ENCODE peak calls at places on chromosomes 2 and 18, in five cellular contexts. One of them, this sample, is unnamed.

GRCh38 chr2:65530547-65531320 is 98.3 kb upstream of the SPRED2 start:
- DNase-seq in neural crest cell: no peak
- DNase-seq in NCI-H1694: no peak
- DNase-seq in T-helper 2 cell: no peak
- DNase-seq in GM20000: no peak
- DNase-seq in this sample: no peak

GRCh38 chr2:57602738-57603137 is 443.9 kb upstream of the VRK2 start:
- DNase-seq in T-helper 2 cell: no peak
- DNase-seq in neural crest cell: no peak
- DNase-seq in NCI-H1694: no peak
- DNase-seq in GM20000: no peak
- DNase-seq in this sample: no peak

GRCh38 chr18:55421612-55422381 is 166.2 kb downstream of the TCF4 start:
- DNase-seq in GM20000: no peak
- DNase-seq in T-helper 2 cell: no peak
- DNase-seq in neural crest cell: no peak
- DNase-seq in NCI-H1694: peak
- DNase-seq in this sample: no peak

GRCh38 chr18:3998698-3999333 is 456.3 kb downstream of the DLGAP1 start:
- DNase-seq in T-helper 2 cell: no peak
- DNase-seq in NCI-H1694: peak
- DNase-seq in neural crest cell: peak
- DNase-seq in GM20000: peak
- DNase-seq in this sample: peak

GRCh38 chr2:232097260-232097659 is 135.7 kb downstream of the DIS3L2 start:
- DNase-seq in neural crest cell: no peak
- DNase-seq in GM20000: no peak
- DNase-seq in NCI-H1694: no peak
- DNase-seq in T-helper 2 cell: no peak
- DNase-seq in this sample: no peak

GRCh38 chr2:144683955-144684354 is 164.0 kb upstream of the ZEB2 start:
- DNase-seq in T-helper 2 cell: no peak
- DNase-seq in GM20000: no peak
- DNase-seq in neural crest cell: no peak
- DNase-seq in NCI-H1694: no peak
- DNase-seq in this sample: no peak

GRCh38 chr2:127658641-127659407 is 12.9 kb downstream of the GPR17 start:
- DNase-seq in neural crest cell: no peak
- DNase-seq in T-helper 2 cell: no peak
- DNase-seq in GM20000: no peak
- DNase-seq in NCI-H1694: no peak
- DNase-seq in this sample: no peak

GRCh38 chr2:23497063-23497462 is 112.1 kb downstream of the KLHL29 start:
- DNase-seq in T-helper 2 cell: no peak
- DNase-seq in NCI-H1694: no peak
- DNase-seq in GM20000: no peak
- DNase-seq in neural crest cell: no peak
- DNase-seq in this sample: no peak

GRCh38 chr2:102520009-102520408 is 47.0 kb downstream of the SLC9A4 start:
- DNase-seq in NCI-H1694: no peak
- DNase-seq in neural crest cell: no peak
- DNase-seq in GM20000: peak
- DNase-seq in T-helper 2 cell: no peak
- DNase-seq in this sample: peak

GRCh38 chr2:20514596-20515269 is 67.9 kb downstream of the RHOB start:
- DNase-seq in NCI-H1694: no peak
- DNase-seq in neural crest cell: no peak
- DNase-seq in GM20000: no peak
- DNase-seq in T-helper 2 cell: no peak
- DNase-seq in this sample: peak

GRCh38 chr2:17057109-17058017 is 391.7 kb upstream of the CYRIA start:
- DNase-seq in NCI-H1694: no peak
- DNase-seq in neural crest cell: no peak
- DNase-seq in GM20000: no peak
- DNase-seq in T-helper 2 cell: no peak
- DNase-seq in this sample: no peak

GRCh38 chr2:105243961-105244360 is 2.4 kb downstream of the GPR45 start:
- DNase-seq in GM20000: no peak
- DNase-seq in T-helper 2 cell: no peak
- DNase-seq in NCI-H1694: no peak
- DNase-seq in neural crest cell: peak
- DNase-seq in this sample: peak

GRCh38 chr2:230701308-230701707 is 11.3 kb upstream of the CAB39 start:
- DNase-seq in T-helper 2 cell: no peak
- DNase-seq in NCI-H1694: no peak
- DNase-seq in GM20000: no peak
- DNase-seq in neural crest cell: no peak
- DNase-seq in this sample: no peak

GRCh38 chr2:142347751-142348150 is 216.9 kb upstream of the LRP1B start:
- DNase-seq in GM20000: no peak
- DNase-seq in neural crest cell: no peak
- DNase-seq in T-helper 2 cell: no peak
- DNase-seq in NCI-H1694: no peak
- DNase-seq in this sample: no peak

GRCh38 chr2:127630409-127631183 is 15.4 kb upstream of the GPR17 start:
- DNase-seq in T-helper 2 cell: no peak
- DNase-seq in NCI-H1694: no peak
- DNase-seq in neural crest cell: no peak
- DNase-seq in GM20000: no peak
- DNase-seq in this sample: no peak

GRCh38 chr2:157839162-157839801 is 36.8 kb downstream of the ACVR1 start:
- DNase-seq in neural crest cell: peak
- DNase-seq in NCI-H1694: peak
- DNase-seq in T-helper 2 cell: no peak
- DNase-seq in GM20000: no peak
- DNase-seq in this sample: peak

GRCh38 chr2:72953976-72954375 is 36.7 kb downstream of the EMX1 start:
- DNase-seq in NCI-H1694: no peak
- DNase-seq in GM20000: peak
- DNase-seq in T-helper 2 cell: no peak
- DNase-seq in neural crest cell: no peak
- DNase-seq in this sample: no peak

GRCh38 chr18:32769242-32770180 is 3.3 kb downstream of the KLHL14 start:
- DNase-seq in NCI-H1694: no peak
- DNase-seq in neural crest cell: peak
- DNase-seq in T-helper 2 cell: no peak
- DNase-seq in GM20000: peak
- DNase-seq in this sample: peak

GRCh38 chr18:33802955-33803354 is 224.9 kb downstream of the ASXL3 start:
- DNase-seq in T-helper 2 cell: no peak
- DNase-seq in neural crest cell: no peak
- DNase-seq in NCI-H1694: peak
- DNase-seq in GM20000: no peak
- DNase-seq in this sample: no peak

GRCh38 chr2:58194451-58194850 is 46.7 kb downstream of the FANCL start:
- DNase-seq in neural crest cell: no peak
- DNase-seq in T-helper 2 cell: no peak
- DNase-seq in GM20000: no peak
- DNase-seq in NCI-H1694: no peak
- DNase-seq in this sample: no peak

GRCh38 chr2:213995400-213996105 is 415.3 kb upstream of the VWC2L start:
- DNase-seq in NCI-H1694: no peak
- DNase-seq in neural crest cell: no peak
- DNase-seq in T-helper 2 cell: no peak
- DNase-seq in GM20000: no peak
- DNase-seq in this sample: no peak

GRCh38 chr2:70240599-70240998 is 7.8 kb downstream of the TIA1 start:
- DNase-seq in T-helper 2 cell: no peak
- DNase-seq in GM20000: no peak
- DNase-seq in NCI-H1694: no peak
- DNase-seq in neural crest cell: no peak
- DNase-seq in this sample: no peak

GRCh38 chr2:86286518-86286917 is 50.9 kb downstream of the REEP1 start:
- DNase-seq in GM20000: no peak
- DNase-seq in neural crest cell: no peak
- DNase-seq in NCI-H1694: no peak
- DNase-seq in T-helper 2 cell: no peak
- DNase-seq in this sample: no peak

GRCh38 chr2:36362291-36362690 is 6.7 kb downstream of the CRIM1 start:
- DNase-seq in GM20000: no peak
- DNase-seq in NCI-H1694: no peak
- DNase-seq in T-helper 2 cell: no peak
- DNase-seq in neural crest cell: no peak
- DNase-seq in this sample: no peak

GRCh38 chr2:134955744-134956143 is 37.1 kb downstream of the CCNT2 start:
- DNase-seq in NCI-H1694: no peak
- DNase-seq in neural crest cell: no peak
- DNase-seq in T-helper 2 cell: no peak
- DNase-seq in GM20000: no peak
- DNase-seq in this sample: no peak

GRCh38 chr2:134946073-134946472 is 27.5 kb downstream of the CCNT2 start:
- DNase-seq in T-helper 2 cell: no peak
- DNase-seq in NCI-H1694: no peak
- DNase-seq in GM20000: no peak
- DNase-seq in neural crest cell: no peak
- DNase-seq in this sample: no peak

GRCh38 chr18:3720818-3721545 is 271.0 kb downstream of the TGIF1 start:
- DNase-seq in GM20000: no peak
- DNase-seq in neural crest cell: no peak
- DNase-seq in NCI-H1694: peak
- DNase-seq in T-helper 2 cell: no peak
- DNase-seq in this sample: no peak

GRCh38 chr2:13193900-13194299 is 477.2 kb downstream of the TRIB2 start:
- DNase-seq in T-helper 2 cell: no peak
- DNase-seq in neural crest cell: no peak
- DNase-seq in GM20000: peak
- DNase-seq in NCI-H1694: peak
- DNase-seq in this sample: peak

GRCh38 chr2:68214381-68214780 is 38.0 kb downstream of the PPP3R1 start:
- DNase-seq in NCI-H1694: no peak
- DNase-seq in GM20000: no peak
- DNase-seq in T-helper 2 cell: no peak
- DNase-seq in neural crest cell: no peak
- DNase-seq in this sample: no peak

GRCh38 chr18:58235001-58235436 is 191.0 kb downstream of the NEDD4L start:
- DNase-seq in neural crest cell: no peak
- DNase-seq in GM20000: no peak
- DNase-seq in NCI-H1694: no peak
- DNase-seq in T-helper 2 cell: no peak
- DNase-seq in this sample: no peak

GRCh38 chr2:70596293-70596692 is 42.7 kb upstream of the TGFA start:
- DNase-seq in NCI-H1694: no peak
- DNase-seq in neural crest cell: no peak
- DNase-seq in T-helper 2 cell: no peak
- DNase-seq in GM20000: no peak
- DNase-seq in this sample: peak